ENCODE peak calls at places on chromosomes 3 and 15, in six cellular contexts. B, J, K, H, M and W are unnamed samples.

GRCh38 chr3:172355836-172356235 is 92.4 kb downstream of the GHSR start:
- DNase-seq in B (no peak), J (peak), K (no peak), H (peak), M (no peak), W (no peak)

GRCh38 chr3:43865887-43866528 is 175.3 kb downstream of the ABHD5 start:
- DNase-seq in B (no peak), J (no peak), K (no peak), H (no peak), M (no peak), W (no peak)

GRCh38 chr3:196660381-196661166 is 21.1 kb downstream of the NRROS start:
- DNase-seq in B (no peak), J (no peak), K (no peak), H (no peak), M (no peak), W (no peak)

GRCh38 chr3:16841906-16842709 is 42.6 kb upstream of the PLCL2 start:
- DNase-seq in B (peak), J (no peak), K (peak), H (no peak), M (peak), W (no peak)

GRCh38 chr3:66671348-66671747 is 170.5 kb upstream of the LRIG1 start:
- DNase-seq in B (no peak), J (no peak), K (no peak), H (no peak), M (no peak), W (no peak)

GRCh38 chr3:149813367-149814281 is 609 bp downstream of the RNF13 start:
- DNase-seq in B (no peak), J (peak), K (peak), H (peak), M (peak), W (no peak)

GRCh38 chr3:42849017-42849416 is 26.7 kb downstream of the CYP8B1 start:
- DNase-seq in B (no peak), J (no peak), K (no peak), H (no peak), M (no peak), W (no peak)

GRCh38 chr3:149702691-149703426 is 45.0 kb upstream of the WWTR1 start:
- DNase-seq in B (no peak), J (peak), K (peak), H (peak), M (no peak), W (no peak)

GRCh38 chr15:72604794-72605193 is 49.7 kb upstream of the GOLGA6B start:
- DNase-seq in B (no peak), J (peak), K (no peak), H (no peak), M (no peak), W (no peak)

GRCh38 chr3:127074900-127075360 is 92.0 kb downstream of the PLXNA1 start:
- DNase-seq in B (no peak), J (peak), K (no peak), H (peak), M (peak), W (no peak)

GRCh38 chr15:39503526-39503925 is 77.4 kb upstream of the THBS1 start:
- DNase-seq in B (no peak), J (no peak), K (no peak), H (no peak), M (no peak), W (no peak)

GRCh38 chr3:198043149-198043548 is 83.1 kb downstream of the LMLN start:
- DNase-seq in B (no peak), J (no peak), K (no peak), H (no peak), M (no peak), W (no peak)

GRCh38 chr3:99332726-99333125 is 305.7 kb upstream of the COL8A1 start:
- DNase-seq in B (no peak), J (peak), K (no peak), H (peak), M (no peak), W (no peak)

GRCh38 chr3:59839810-59840515 is 790.1 kb upstream of the CFAP20DC start:
- DNase-seq in B (no peak), J (no peak), K (peak), H (no peak), M (no peak), W (no peak)